ENCODE peak calls at places on chromosome 9, in six cellular contexts. R is suprapubic skin, G is tibial artery, X is fibroblast of lung, U is gastrocnemius medialis, D is transverse colon. K is an unnamed sample. For H3K4me1, the result is how much of the 10 kb centered on the place peaks cover.

GRCh38 chr9:89750117-89750551 is 145.3 kb downstream of the GADD45G start:
- DNase-seq in R (no peak), X (peak), G (no peak), U (peak), D (no peak), K (no peak)

GRCh38 chr9:109182940-109183798 is 16.1 kb upstream of the FRRS1L start:
- DNase-seq in G (no peak), X (peak), R (peak), D (peak), U (no peak), K (no peak)

GRCh38 chr9:94127806-94128205 is 43.5 kb downstream of the PTPDC1 start:
- DNase-seq in U (no peak), X (no peak), D (no peak), G (no peak), R (no peak), K (no peak)

GRCh38 chr9:23635276-23635675 is 190.8 kb downstream of the ELAVL2 start:
- DNase-seq in D (no peak), R (no peak), U (no peak), X (no peak), G (no peak), K (no peak)

GRCh38 chr9:20558609-20559016 is 63.7 kb downstream of the MLLT3 start:
- DNase-seq in G (no peak), X (peak), R (no peak), D (no peak), U (no peak), K (no peak)

GRCh38 chr9:90508940-90509339 is 133.7 kb downstream of the DIRAS2 start:
- DNase-seq in G (no peak), X (no peak), U (no peak), D (no peak), R (no peak), K (no peak)

GRCh38 chr9:33236571-33236970 is 3.4 kb upstream of the SPINK4 start:
- DNase-seq in D (no peak), G (no peak), U (no peak), R (no peak), X (no peak), K (no peak)

GRCh38 chr9:36268007-36268427 is 9.8 kb upstream of the GNE start:
- DNase-seq in D (no peak), G (no peak), R (no peak), X (peak), U (no peak), K (no peak)

GRCh38 chr9:133876144-133876543 is 116.0 kb downstream of the VAV2 start:
- DNase-seq in R (no peak), X (no peak), D (no peak), U (no peak), G (no peak), K (no peak)

GRCh38 chr9:71911908-71912325 is 478 bp downstream of the C9orf85 start:
- DNase-seq in G (no peak), R (no peak), U (no peak), X (peak), D (no peak), K (no peak)

GRCh38 chr9:124769451-124770358 is 1.4 kb downstream of the NR6A1 start:
- DNase-seq in U (no peak), D (peak), X (peak), R (no peak), G (no peak), K (no peak)

GRCh38 chr9:100671811-100672305 is 94.0 kb downstream of the CAVIN4 start:
- DNase-seq in D (no peak), X (no peak), G (no peak), R (no peak), U (no peak), K (no peak)

GRCh38 chr9:131621551-131622321 is 76.4 kb downstream of the PRRT1B start:
- DNase-seq in R (no peak), U (no peak), X (no peak), G (no peak), D (peak), K (no peak)

GRCh38 chr9:6822696-6823095 is 64.9 kb downstream of the KDM4C start:
- DNase-seq in R (no peak), D (no peak), U (no peak), G (no peak), X (no peak), K (no peak)

GRCh38 chr9:89311346-89312153 is 555 bp downstream of the CKS2 start:
- DNase-seq in X (no peak), U (no peak), D (peak), G (no peak), R (no peak), K (no peak)

GRCh38 chr9:136171009-136171800 is 33.7 kb downstream of the LHX3 start:
- DNase-seq in D (no peak), U (no peak), G (no peak), R (no peak), X (peak), K (no peak)

GRCh38 chr9:114098660-114099522 is at the start of gene KIF12:
- DNase-seq in X (no peak), G (peak), R (peak), U (no peak), D (peak), K (no peak)

GRCh38 chr9:123268950-123269302 is 540 bp upstream of the STRBP start:
- DNase-seq in D (no peak), U (no peak), R (no peak), X (no peak), G (no peak), K (no peak)

GRCh38 chr9:34079181-34079580 is 30.5 kb upstream of the UBAP2 start:
- DNase-seq in D (no peak), U (no peak), G (no peak), R (no peak), X (peak), K (no peak)

GRCh38 chr9:120892748-120893584 is 16.0 kb upstream of the PHF19 start:
- DNase-seq in X (peak), U (no peak), G (no peak), R (no peak), D (no peak), K (no peak)

GRCh38 chr9:79107911-79108676 is 463.7 kb upstream of the TLE4 start:
- DNase-seq in X (no peak), R (no peak), D (no peak), U (no peak), G (no peak), K (no peak)

GRCh38 chr9:81871695-81872094 is 56.5 kb upstream of the SPATA31D4 start:
- DNase-seq in G (no peak), X (peak), U (no peak), D (no peak), R (no peak), K (no peak)

GRCh38 chr9:95065224-95065623 is 252.3 kb downstream of the FANCC start:
- DNase-seq in X (no peak), D (no peak), U (peak), R (no peak), G (peak), K (no peak)

GRCh38 chr9:16387382-16387781 is 483.1 kb downstream of the BNC2 start:
- DNase-seq in U (no peak), G (no peak), X (no peak), D (no peak), R (no peak), K (no peak)

GRCh38 chr9:86405086-86405491 is 50.9 kb upstream of the TUT7 start:
- DNase-seq in X (peak), R (no peak), D (no peak), U (no peak), G (no peak), K (no peak)

GRCh38 chr9:4490705-4491620 is 695 bp downstream of the SLC1A1 start:
- DNase-seq in X (peak), G (no peak), D (no peak), U (no peak), R (no peak), K (no peak)

GRCh38 chr9:115000217-115000639 is 69.8 kb upstream of the TNFSF8 start:
- DNase-seq in D (no peak), U (no peak), G (no peak), X (no peak), R (no peak), K (no peak)

GRCh38 chr9:121455527-121456239 is 44.0 kb downstream of the GGTA1 start:
- DNase-seq in X (no peak), G (no peak), D (no peak), R (no peak), U (no peak), K (no peak)

GRCh38 chr9:125153712-125154367 is 10.5 kb upstream of the SCAI start:
- DNase-seq in U (no peak), D (no peak), G (no peak), X (no peak), R (no peak), K (no peak)

GRCh38 chr9:20331095-20331685 is 291.1 kb downstream of the MLLT3 start:
- DNase-seq in D (no peak), G (no peak), U (no peak), R (no peak), X (no peak), K (no peak)

GRCh38 chr9:134607971-134608370 is 33.6 kb upstream of the COL5A1 start:
- DNase-seq in X (peak), D (no peak), U (no peak), R (no peak), G (no peak), K (no peak)

DNA sequence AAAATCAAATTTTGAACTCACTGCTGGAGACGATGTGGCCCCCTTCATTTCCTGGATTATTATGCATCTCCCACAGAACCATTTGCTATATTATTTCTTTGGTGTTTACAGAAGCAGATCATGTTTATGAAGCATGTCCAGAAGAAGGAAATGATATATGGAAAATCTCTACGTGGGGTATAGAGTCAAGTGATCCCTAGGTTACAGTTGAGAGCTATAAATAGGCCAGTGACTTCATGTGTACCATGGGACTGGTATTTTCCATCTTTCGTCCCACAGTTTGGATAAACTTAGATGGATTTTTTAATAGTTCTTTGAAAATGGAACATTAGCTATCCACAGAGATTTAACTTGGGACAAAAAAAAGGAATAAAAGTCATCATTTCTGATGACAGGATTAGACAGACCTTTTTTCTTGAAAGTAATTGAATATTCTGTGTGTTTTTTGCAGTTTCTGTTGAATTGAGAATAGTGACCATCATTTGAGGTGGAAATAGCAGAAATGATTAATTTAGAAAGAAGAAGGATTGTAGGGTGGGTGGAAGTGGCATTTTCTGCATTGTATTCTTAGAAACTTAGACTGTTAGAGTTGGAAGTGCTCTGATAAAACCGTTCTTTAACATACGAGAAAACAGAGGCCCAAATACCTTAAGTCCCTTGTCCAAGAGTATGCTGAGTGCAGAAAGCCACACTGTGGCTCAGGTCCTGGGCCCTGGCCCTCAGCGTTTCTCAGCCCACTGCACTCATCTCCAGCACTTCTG is 136.4 kb downstream of the PIP5K1B start:
- DNase-seq in X (no peak), D (no peak), G (no peak), U (no peak), R (no peak), K (no peak)
- H3K4me1 ChIP-seq in X (under half), D (under half), G (under half), U (under half), R (under half), K (under half)

DNA sequence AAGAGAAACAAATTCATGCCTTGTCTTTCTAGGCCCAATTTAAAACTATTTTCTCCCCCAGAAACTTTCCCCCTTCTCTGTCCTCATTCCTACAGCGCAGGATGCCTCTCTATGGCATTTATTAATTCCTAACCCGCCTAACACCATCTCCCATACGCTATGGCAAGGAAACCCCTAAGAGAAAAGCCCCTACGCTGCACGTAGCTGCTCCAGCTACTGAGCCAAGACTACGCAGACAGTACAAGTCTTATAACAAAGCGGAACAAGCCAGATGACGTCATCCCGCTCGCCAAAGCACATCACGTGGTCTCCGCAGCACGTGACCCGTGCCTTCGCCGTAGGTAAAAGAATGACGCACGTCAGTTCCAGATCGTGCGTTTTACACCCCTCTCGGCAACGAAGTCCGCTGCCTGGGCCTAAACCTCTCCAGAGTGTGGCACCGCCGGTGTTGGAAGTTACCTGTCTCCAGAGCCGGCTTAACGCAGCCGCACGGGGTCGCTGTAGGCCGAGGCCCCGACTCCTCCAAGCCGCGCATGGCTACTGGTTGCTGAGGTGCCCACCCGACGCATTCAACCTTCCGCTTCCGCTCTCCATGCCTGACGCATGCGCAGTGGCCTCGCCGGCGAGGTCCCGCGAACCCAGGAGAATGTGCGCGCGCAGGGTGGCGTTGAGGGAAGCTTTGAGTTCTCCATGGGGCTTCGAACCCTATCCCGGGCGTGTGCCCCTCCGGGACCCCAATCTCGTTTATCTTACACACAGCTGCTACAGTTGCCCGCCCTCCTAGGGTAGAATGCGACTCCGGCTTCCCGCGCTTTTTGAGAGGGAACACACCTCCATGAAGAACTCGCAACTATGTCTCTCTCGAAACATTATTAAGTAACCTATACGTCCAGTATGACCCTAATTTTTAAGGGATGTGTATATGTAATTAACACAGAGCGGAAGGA is at the start of gene TRMO:
- DNase-seq in D (peak), X (peak), R (peak), G (peak), U (peak), K (peak)
- H3K4me1 ChIP-seq in D (under half), X (under half), R (half or more), G (under half), U (under half), K (under half)

GRCh38 chr9:38126730-38127129 is 57.7 kb upstream of the SHB start:
- DNase-seq in R (no peak), U (no peak), X (no peak), D (no peak), G (no peak), K (no peak)

GRCh38 chr9:38125889-38126288 is 56.9 kb upstream of the SHB start:
- DNase-seq in G (no peak), U (no peak), X (no peak), D (no peak), R (no peak), K (no peak)

GRCh38 chr9:38128752-38129270 is 59.8 kb upstream of the SHB start:
- DNase-seq in U (no peak), R (no peak), X (no peak), G (no peak), D (no peak), K (no peak)

GRCh38 chr9:38129366-38129765 is 60.3 kb upstream of the SHB start:
- DNase-seq in D (no peak), G (no peak), X (no peak), U (no peak), R (no peak), K (no peak)

GRCh38 chr9:38127271-38127839 is 58.3 kb upstream of the SHB start:
- DNase-seq in D (no peak), R (no peak), U (no peak), G (no peak), X (no peak), K (no peak)
- H3K4me1 ChIP-seq in D (under half), R (under half), U (under half), G (under half), X (under half), K (under half)

GRCh38 chr9:127953768-127954505 is 16.3 kb upstream of the DPM2 start:
- DNase-seq in R (no peak), D (no peak), G (no peak), X (no peak), U (no peak), K (no peak)

GRCh38 chr9:127954831-127955293 is 17.2 kb upstream of the DPM2 start:
- DNase-seq in G (no peak), X (no peak), D (no peak), U (no peak), R (no peak), K (no peak)

GRCh38 chr9:127958728-127959127 is 21.1 kb upstream of the DPM2 start:
- DNase-seq in X (no peak), U (no peak), G (no peak), R (no peak), D (no peak), K (no peak)

GRCh38 chr9:127959841-127960409 is 20.9 kb downstream of the EEIG1 start:
- DNase-seq in U (no peak), D (no peak), G (no peak), R (no peak), X (no peak), K (no peak)

DNA sequence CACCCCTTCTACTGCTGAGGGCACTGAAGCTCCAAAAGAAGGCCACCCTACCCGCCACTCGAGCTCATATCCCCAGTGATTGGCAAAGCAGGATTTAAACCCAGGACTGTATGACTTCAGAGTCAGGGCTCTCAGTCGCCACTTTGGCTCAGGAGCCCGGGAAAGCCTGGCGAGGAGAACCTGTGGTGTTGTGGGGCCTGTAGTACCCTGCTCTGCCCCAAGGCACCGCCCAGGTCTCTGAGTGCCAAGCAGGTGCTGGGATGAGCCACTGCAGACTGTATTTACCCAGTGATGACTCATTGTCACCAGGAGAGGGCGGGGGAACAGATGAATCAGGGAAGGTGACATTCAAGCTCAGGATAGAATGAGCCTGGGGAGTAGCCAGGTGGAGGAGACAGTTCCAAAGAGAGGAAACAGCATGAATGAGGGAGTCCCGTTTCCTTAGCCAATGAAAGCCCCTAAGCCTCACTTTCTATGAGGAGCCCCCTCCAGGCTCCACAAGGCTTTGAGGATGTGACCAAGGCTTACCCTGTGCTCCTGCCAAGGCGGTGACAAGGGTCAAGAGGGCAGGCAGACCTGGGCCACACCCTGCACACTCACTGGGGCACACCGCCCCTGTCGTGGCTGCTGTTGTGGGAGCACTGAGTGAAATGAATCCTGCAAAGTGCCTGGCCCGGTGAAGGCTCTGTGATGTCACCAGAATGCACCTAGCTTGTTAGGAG is 17.8 kb upstream of the DPM2 start:
- DNase-seq in D (peak), R (no peak), X (no peak), G (no peak), U (peak), K (no peak)
- H3K4me1 ChIP-seq in D (half or more), R (half or more), X (under half), G (under half), U (under half), K (under half)

GRCh38 chr9:14185016-14185415 is 128.9 kb downstream of the NFIB start:
- DNase-seq in X (no peak), U (no peak), R (no peak), G (no peak), D (no peak), K (no peak)
- H3K4me1 ChIP-seq in X (under half), U (half or more), R (half or more), G (under half), D (under half), K (half or more)

K was measured in RWPE2.